ENCODE peak calls at places on chromosomes 6 and 20, in nine cellular contexts. V is body of pancreas, M is dorsolateral prefrontal cortex, T is HCT116, C is A673, K is choroid plexus epithelial cell, D is fibroblast of villous mesenchyme, Q is AG04450, B is HL-60. F is an unnamed sample.

GRCh38 chr20:19794941-19795340 is 36.9 kb downstream of the RIN2 start:
- DNase-seq in V (no peak), M (no peak), T (no peak), C (no peak), K (no peak), D (peak), Q (no peak), B (no peak), F (no peak)

GRCh38 chr6:43856005-43856765 is 86.2 kb downstream of the VEGFA start:
- DNase-seq in V (peak), M (no peak), T (peak), C (no peak), K (peak), D (peak), Q (no peak), B (peak), F (peak)

GRCh38 chr6:75196051-75196743 is 9.7 kb downstream of the COL12A1 start:
- DNase-seq in V (no peak), M (no peak), T (no peak), C (no peak), K (peak), D (peak), Q (no peak), B (no peak), F (peak)

GRCh38 chr6:30821862-30822784 is 62.2 kb upstream of the DDR1 start:
- DNase-seq in V (peak), M (no peak), T (no peak), C (peak), K (peak), D (peak), Q (no peak), B (no peak), F (peak)

GRCh38 chr6:142956726-142957125 is 11.8 kb upstream of the HIVEP2 start:
- DNase-seq in V (no peak), M (no peak), T (no peak), C (no peak), K (no peak), D (no peak), Q (no peak), B (no peak), F (no peak)

GRCh38 chr6:15087234-15087633 is 158.6 kb upstream of the JARID2 start:
- DNase-seq in V (no peak), M (no peak), T (no peak), C (no peak), K (no peak), D (no peak), Q (no peak), B (no peak), F (no peak)

GRCh38 chr6:43851204-43851855 is 81.3 kb downstream of the VEGFA start:
- DNase-seq in V (no peak), M (no peak), T (no peak), C (no peak), K (peak), D (peak), Q (no peak), B (no peak), F (peak)

GRCh38 chr20:2914160-2914559 is 40.9 kb downstream of the PTPRA start:
- DNase-seq in V (no peak), M (no peak), T (no peak), C (peak), K (peak), D (peak), Q (no peak), B (peak), F (peak)

GRCh38 chr6:11471261-11471660 is 66.3 kb upstream of the TMEM170B start:
- DNase-seq in V (no peak), M (no peak), T (no peak), C (no peak), K (no peak), D (no peak), Q (no peak), B (no peak), F (no peak)

GRCh38 chr6:162706236-162706635 is 21.3 kb downstream of the PRKN start:
- DNase-seq in V (peak), M (peak), T (no peak), C (peak), K (peak), D (peak), Q (no peak), B (peak), F (peak)

GRCh38 chr20:23293689-23294088 is 56.9 kb upstream of the NXT1 start:
- DNase-seq in V (no peak), M (no peak), T (no peak), C (no peak), K (no peak), D (no peak), Q (no peak), B (no peak), F (no peak)

GRCh38 chr6:169969372-169970099 is 218.1 kb downstream of the ERMARD start:
- DNase-seq in V (peak), M (no peak), T (no peak), C (no peak), K (no peak), D (no peak), Q (no peak), B (no peak), F (no peak)

GRCh38 chr20:58892126-58892931 is 39.8 kb downstream of the GNAS start:
- DNase-seq in V (peak), M (peak), T (no peak), C (peak), K (peak), D (peak), Q (no peak), B (peak), F (peak)

GRCh38 chr6:116101790-116102189 is 1.1 kb downstream of the NT5DC1 start:
- DNase-seq in V (no peak), M (no peak), T (no peak), C (no peak), K (no peak), D (no peak), Q (no peak), B (no peak), F (no peak)

GRCh38 chr6:148432405-148433195 is 90.0 kb downstream of the SASH1 start:
- DNase-seq in V (no peak), M (no peak), T (no peak), C (peak), K (no peak), D (no peak), Q (no peak), B (no peak), F (peak)

GRCh38 chr20:61869750-61870507 is 195.8 kb downstream of the TAF4 start:
- DNase-seq in V (no peak), M (no peak), T (no peak), C (no peak), K (no peak), D (no peak), Q (no peak), B (no peak), F (no peak)

GRCh38 chr6:163764565-163764964 is 350.0 kb downstream of the QKI start:
- DNase-seq in V (no peak), M (no peak), T (no peak), C (no peak), K (peak), D (peak), Q (no peak), B (no peak), F (no peak)

GRCh38 chr6:128516514-128516898 is 3.9 kb downstream of the PTPRK start:
- DNase-seq in V (no peak), M (no peak), T (no peak), C (peak), K (peak), D (no peak), Q (no peak), B (no peak), F (peak)

GRCh38 chr20:63734111-63734945 is 2.1 kb upstream of the LIME1 start:
- DNase-seq in V (no peak), M (no peak), T (no peak), C (no peak), K (no peak), D (no peak), Q (no peak), B (no peak), F (no peak)

GRCh38 chr20:32972181-32973076 is 31.8 kb downstream of the SUN5 start:
- DNase-seq in V (no peak), M (no peak), T (no peak), C (no peak), K (peak), D (no peak), Q (no peak), B (peak), F (no peak)

GRCh38 chr20:2984028-2984501 is 59.4 kb upstream of the GNRH2 start:
- DNase-seq in V (no peak), M (no peak), T (no peak), C (no peak), K (peak), D (no peak), Q (no peak), B (no peak), F (no peak)

GRCh38 chr20:25257130-25257529 is 9.2 kb downstream of the PYGB start:
- DNase-seq in V (no peak), M (no peak), T (no peak), C (no peak), K (no peak), D (no peak), Q (no peak), B (no peak), F (no peak)

GRCh38 chr6:22042713-22043112 is 254.1 kb downstream of the PRL start:
- DNase-seq in V (peak), M (no peak), T (no peak), C (no peak), K (peak), D (no peak), Q (no peak), B (no peak), F (peak)

GRCh38 chr20:25018841-25019240 is 26.3 kb upstream of the APMAP start:
- DNase-seq in V (peak), M (no peak), T (no peak), C (no peak), K (no peak), D (no peak), Q (no peak), B (no peak), F (no peak)

GRCh38 chr6:7173843-7174503 is 66.2 kb downstream of the RREB1 start:
- DNase-seq in V (no peak), M (no peak), T (no peak), C (no peak), K (no peak), D (peak), Q (no peak), B (no peak), F (no peak)
- H3K4me3 ChIP-seq in V (no peak), M (no peak), T (no peak), C (no peak), K (no peak), D (no peak), Q (no peak), B (no peak), F (no peak)

DNA sequence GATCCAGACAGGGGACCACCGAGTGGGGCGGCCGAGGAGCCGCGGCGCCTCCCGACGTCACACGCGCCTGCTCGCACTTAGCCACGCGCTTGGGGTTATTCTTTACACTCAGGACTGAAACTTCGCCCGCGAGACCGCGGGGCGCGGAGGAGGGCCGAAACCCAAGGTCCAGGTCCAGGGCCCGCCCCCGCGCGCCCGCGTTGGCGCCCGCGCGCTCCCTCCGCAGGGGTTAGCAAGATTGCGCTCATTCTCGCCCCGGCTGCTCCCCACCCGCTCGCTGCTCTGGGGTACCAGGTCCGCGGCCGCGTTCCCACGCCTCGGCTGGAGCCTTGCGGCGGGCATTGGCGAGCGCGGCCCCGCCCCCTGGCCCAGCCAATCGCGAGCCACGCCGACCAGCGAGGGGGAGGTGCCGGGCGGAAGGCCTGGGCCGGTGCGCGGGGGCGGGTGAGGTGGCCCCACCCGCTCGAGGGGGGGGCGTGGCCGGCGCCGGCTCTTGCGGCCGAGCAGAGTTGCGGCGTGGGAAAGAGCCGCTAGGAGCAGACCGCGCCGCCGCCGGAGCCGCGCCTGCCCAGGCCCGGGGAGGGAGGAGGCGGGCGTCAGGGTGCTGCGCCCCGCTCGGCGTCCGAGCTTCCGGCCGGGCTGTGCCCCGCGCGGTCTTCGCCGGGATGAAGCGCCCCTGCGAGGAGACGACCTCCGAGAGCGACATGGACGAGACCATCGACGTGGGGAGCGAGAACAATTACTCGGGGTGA is at the start of gene HEY2:
- DNase-seq in V (peak), M (peak), T (peak), C (peak), K (peak), D (peak), Q (peak), B (peak), F (peak)
- TF ChIP-seq CTCF in V (no peak), M (no peak), T (no peak), C (no peak), K (no peak), D (no peak), Q (no peak), B (no peak), F (no peak)

GRCh38 chr20:42366626-42367025 is 748.4 kb upstream of the CHD6 start:
- DNase-seq in V (no peak), M (no peak), T (no peak), C (no peak), K (no peak), D (no peak), Q (no peak), B (no peak), F (no peak)
- H3K4me3 ChIP-seq in V (no peak), M (no peak), T (no peak), C (no peak), K (no peak), D (no peak), Q (no peak), B (no peak), F (no peak)

GRCh38 chr6:110147870-110148269 is 31.6 kb downstream of the WASF1 start:
- DNase-seq in V (no peak), M (no peak), T (no peak), C (no peak), K (no peak), D (no peak), Q (no peak), B (no peak), F (no peak)
- TF ChIP-seq CTCF in V (no peak), M (no peak), T (no peak), C (no peak), K (no peak), D (no peak), Q (no peak), B (no peak), F (no peak)